ENCODE peak calls at places on chromosome 6, in ten cellular contexts. D is PC-3, B is lower lobe of right lung, T is GM23248, J is BJ, A is mammary epithelial cell, Z is fibroblast of lung, G is tibial artery, W is testis, F is upper lobe of left lung. X is an unnamed sample.

GRCh38 chr6:36290668-36291620 is 21.1 kb downstream of the PNPLA1 start:
- DNase-seq in W (no peak), F (peak; percentile 62), T (peak; percentile 44), Z (peak; percentile 54), G (no peak), A (peak; percentile 15), B (peak; percentile 59), D (peak; percentile 23), J (no peak), X (no peak)

GRCh38 chr6:105968955-105969333 is 117.2 kb upstream of the PRDM1 start:
- DNase-seq in J (no peak), D (no peak), W (no peak), Z (no peak), G (no peak), B (no peak), F (no peak), A (no peak), T (no peak), X (no peak)

GRCh38 chr6:111734068-111734825 is 128.6 kb upstream of the TRAF3IP2 start:
- DNase-seq in Z (peak; percentile 50), J (no peak), W (no peak), D (no peak), A (no peak), F (no peak), T (no peak), B (no peak), G (no peak), X (no peak)

GRCh38 chr6:136466789-136467585 is 83.2 kb downstream of the MAP7 start:
- DNase-seq in F (no peak), T (no peak), W (no peak), D (no peak), J (no peak), A (no peak), Z (no peak), G (no peak), B (no peak), X (no peak)

GRCh38 chr6:163533443-163533842 is 118.9 kb downstream of the QKI start:
- DNase-seq in D (peak; percentile 54), T (peak; percentile 93), W (no peak), Z (peak; percentile 97), F (no peak), A (peak; percentile 72), G (no peak), J (peak; percentile 71), B (no peak), X (no peak)

GRCh38 chr6:23696946-23697345 is 429.1 kb upstream of the NRSN1 start:
- DNase-seq in Z (no peak), J (no peak), F (no peak), T (peak; percentile 53), B (no peak), G (no peak), D (peak; percentile 53), W (no peak), A (no peak), X (no peak)

GRCh38 chr6:161424421-161424820 is 150.6 kb upstream of the AGPAT4 start:
- DNase-seq in Z (no peak), G (no peak), F (no peak), W (no peak), J (no peak), D (peak; percentile 19), A (peak; percentile 29), T (no peak), B (no peak), X (no peak)

GRCh38 chr6:71190809-71191208 is 97.8 kb upstream of the OGFRL1 start:
- DNase-seq in T (peak; percentile 74), D (peak; percentile 58), W (no peak), B (no peak), J (no peak), A (peak; percentile 5), Z (peak; percentile 66), F (no peak), G (no peak), X (no peak)

GRCh38 chr6:13261464-13261994 is 66.8 kb downstream of the TBC1D7 start:
- DNase-seq in G (no peak), D (no peak), T (no peak), Z (no peak), W (no peak), J (no peak), B (no peak), F (no peak), A (no peak), X (no peak)

GRCh38 chr6:151497935-151498726 is 4.3 kb downstream of the CCDC170 start:
- DNase-seq in D (no peak), J (no peak), T (peak; percentile 11), B (no peak), W (no peak), F (no peak), A (peak; percentile 31), Z (peak; percentile 27), G (no peak), X (no peak)

GRCh38 chr6:100417037-100417436 is 47.7 kb downstream of the SIM1 start:
- DNase-seq in D (no peak), W (no peak), F (no peak), Z (no peak), J (no peak), B (no peak), G (no peak), A (no peak), T (no peak), X (no peak)

GRCh38 chr6:4589295-4589694 is 186.9 kb upstream of the CDYL start:
- DNase-seq in B (no peak), F (no peak), W (no peak), G (no peak), Z (no peak), A (no peak), T (no peak), J (no peak), D (no peak), X (no peak)

GRCh38 chr6:73942581-73942980 is 246.6 kb downstream of the CD109 start:
- DNase-seq in A (peak; percentile 38), Z (peak; percentile 9), F (no peak), J (peak; percentile 9), D (peak; percentile 78), G (no peak), W (no peak), T (peak; percentile 89), B (no peak), X (peak; percentile 4)

GRCh38 chr6:22737331-22737730 is 168.0 kb downstream of the HDGFL1 start:
- DNase-seq in A (peak; percentile 17), B (no peak), G (no peak), W (peak; percentile 73), D (peak; percentile 56), T (peak; percentile 29), Z (peak; percentile 70), J (no peak), F (no peak), X (no peak)

GRCh38 chr6:131655951-131656350 is 18.8 kb downstream of the ENPP3 start:
- DNase-seq in A (no peak), Z (no peak), T (no peak), J (no peak), W (no peak), F (no peak), B (no peak), D (peak; percentile 17), G (no peak), X (no peak)

DNA sequence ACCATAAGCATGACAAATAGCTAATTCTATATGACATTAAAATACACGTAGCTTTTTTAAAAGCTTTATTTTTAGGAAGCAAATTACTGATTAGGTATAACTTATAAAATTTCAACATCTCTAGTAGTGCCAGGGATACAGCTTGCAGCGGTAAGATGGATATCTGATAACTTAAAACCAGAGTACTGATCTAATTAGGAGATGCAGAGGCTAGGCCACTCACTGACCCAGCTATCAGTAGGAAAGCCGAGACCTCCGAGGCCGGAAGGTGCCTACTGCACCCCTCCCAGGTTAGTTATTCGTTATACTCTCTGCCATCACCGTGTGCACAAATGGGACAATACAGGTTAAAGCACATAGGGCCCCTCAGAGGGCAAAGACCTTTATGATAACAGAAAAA is 61.0 kb downstream of the RIPOR2 start:
- DNase-seq in F (no peak), A (no peak), T (no peak), G (no peak), J (no peak), Z (no peak), B (no peak), D (no peak), W (no peak), X (no peak)
- H3K36me3 ChIP-seq in F (no peaks in the 10 kb centered on the region), A (no peaks in the 10 kb centered on the region), T (peaks cover 4% of the 10 kb centered on the region), G (no peaks in the 10 kb centered on the region), J (peaks cover 18% of the 10 kb centered on the region), Z (no peaks in the 10 kb centered on the region), B (peaks cover 25% of the 10 kb centered on the region), D (no peaks in the 10 kb centered on the region), W (no peaks in the 10 kb centered on the region), X (no peaks in the 10 kb centered on the region)

GRCh38 chr6:167919349-167919748 is 78.1 kb upstream of the KIF25 start:
- DNase-seq in G (no peak), D (no peak), T (no peak), B (no peak), A (no peak), F (no peak), J (no peak), Z (no peak), W (no peak), X (no peak)
- H3K36me3 ChIP-seq in G (peaks cover 61% of the 10 kb centered on the region), D (peaks cover 8% of the 10 kb centered on the region), T (peaks cover 21% of the 10 kb centered on the region), B (peaks cover 88% of the 10 kb centered on the region), A (peaks cover 39% of the 10 kb centered on the region), F (peaks cover 55% of the 10 kb centered on the region), J (peaks cover 8% of the 10 kb centered on the region), Z (peaks cover 1% of the 10 kb centered on the region), W (no peaks in the 10 kb centered on the region), X (peaks cover 41% of the 10 kb centered on the region)

DNA sequence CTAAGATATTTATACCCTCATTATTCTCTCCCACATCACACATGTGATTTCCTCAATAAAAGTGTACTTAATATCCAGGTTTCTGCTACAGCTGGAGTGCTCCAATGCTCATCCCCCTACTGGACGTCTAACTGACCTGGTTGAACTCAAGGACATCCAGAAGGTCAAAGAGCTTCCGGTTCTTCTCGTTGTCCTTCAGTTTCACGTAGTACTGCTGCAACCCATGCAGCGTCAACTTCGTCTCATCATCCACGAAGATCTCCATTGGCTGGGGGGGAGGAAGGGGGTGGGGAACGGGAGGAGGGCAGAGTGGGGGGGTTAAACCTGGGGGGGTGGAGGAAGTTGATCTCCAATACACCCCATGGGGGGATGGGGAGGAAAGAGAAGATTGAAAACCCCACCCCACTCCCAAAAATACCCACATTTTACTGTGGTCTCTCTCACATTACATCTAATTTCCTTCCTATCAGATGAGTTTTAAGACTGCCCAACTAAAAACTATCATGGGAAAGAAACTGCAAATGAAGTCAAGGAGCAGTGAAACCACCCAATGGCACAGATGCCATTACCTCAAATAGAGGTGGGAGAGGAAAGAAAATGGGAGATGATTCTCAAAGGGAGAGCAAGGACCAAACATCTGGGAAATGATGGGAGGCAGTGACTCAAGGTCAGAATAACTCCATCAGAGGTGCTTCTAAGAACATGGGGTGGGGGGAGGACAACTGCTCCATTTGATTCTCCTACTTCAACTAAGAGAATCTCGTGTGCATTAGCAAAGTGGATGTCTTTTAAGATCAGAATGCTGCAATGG is 4.1 kb downstream of the MCCD1 start:
- DNase-seq in Z (no peak), G (no peak), A (no peak), D (no peak), F (no peak), T (no peak), W (no peak), B (no peak), J (no peak), X (no peak)
- H3K36me3 ChIP-seq in Z (peaks cover 38% of the 10 kb centered on the region), G (peaks cover 71% of the 10 kb centered on the region), A (peaks cover 66% of the 10 kb centered on the region), D (peaks cover 75% of the 10 kb centered on the region), F (peaks cover 90% of the 10 kb centered on the region), T (peaks cover 77% of the 10 kb centered on the region), W (no peaks in the 10 kb centered on the region), B (peaks cover 85% of the 10 kb centered on the region), J (peaks cover 39% of the 10 kb centered on the region), X (peaks cover 44% of the 10 kb centered on the region)

DNA sequence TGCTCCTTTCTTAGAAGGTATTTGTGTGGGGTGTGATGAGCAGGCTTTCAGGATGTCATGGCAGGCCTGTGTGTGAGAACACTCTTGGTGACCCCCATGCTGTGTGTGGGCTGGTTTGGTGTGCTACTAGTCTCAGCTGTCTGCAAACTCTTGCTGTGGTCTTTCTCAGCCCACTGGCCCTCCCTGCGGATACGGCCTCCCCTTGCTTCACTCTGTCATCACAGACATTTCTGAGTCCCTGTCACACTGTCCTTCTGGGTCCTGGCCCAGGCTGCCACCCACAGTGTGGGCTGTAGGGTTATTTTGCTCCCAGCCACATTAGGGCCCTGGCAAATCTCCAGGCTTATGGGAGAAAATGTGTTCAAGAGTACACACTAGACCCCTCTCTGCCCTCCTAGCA is 39.0 kb upstream of the ARMC2 start:
- DNase-seq in G (no peak), T (no peak), A (no peak), B (no peak), F (no peak), J (no peak), W (no peak), Z (no peak), D (no peak), X (no peak)
- H3K36me3 ChIP-seq in G (no peaks in the 10 kb centered on the region), T (no peaks in the 10 kb centered on the region), A (no peaks in the 10 kb centered on the region), B (no peaks in the 10 kb centered on the region), F (no peaks in the 10 kb centered on the region), J (no peaks in the 10 kb centered on the region), W (no peaks in the 10 kb centered on the region), Z (no peaks in the 10 kb centered on the region), D (no peaks in the 10 kb centered on the region), X (no peaks in the 10 kb centered on the region)

X was measured in Panc1.